ENCODE peak calls at places on chromosomes 6 and 20, in four cellular contexts. H is tibial nerve, Y is A549, L is breast epithelium. J is an unnamed sample. For H3K4me1, the result is how much of the 10 kb centered on the place peaks cover.

GRCh38 chr20:62377064-62377461 is 9.8 kb upstream of the RPS21 start:
- DNase-seq in H (no peak), Y (no peak), L (no peak), J (no peak)

GRCh38 chr20:45892049-45892816 is 1.1 kb downstream of the CTSA start:
- DNase-seq in H (no peak), Y (peak), L (no peak), J (no peak)

GRCh38 chr20:25308671-25309394 is 60.9 kb downstream of the PYGB start:
- DNase-seq in H (no peak), Y (no peak), L (no peak), J (no peak)

GRCh38 chr20:38326309-38326708 is 20.0 kb upstream of the LBP start:
- DNase-seq in H (no peak), Y (no peak), L (no peak), J (no peak)

GRCh38 chr6:138682722-138683521 is 90.6 kb upstream of the CCDC28A start:
- DNase-seq in H (no peak), Y (no peak), L (no peak), J (peak)

GRCh38 chr20:36541227-36542018 is at the start of gene MYL9:
- DNase-seq in H (peak), Y (no peak), L (peak), J (no peak)

GRCh38 chr6:143629104-143630080 is 48.4 kb upstream of the PHACTR2 start:
- DNase-seq in H (no peak), Y (no peak), L (no peak), J (no peak)

GRCh38 chr6:35491558-35492541 is 5.0 kb downstream of the TEAD3 start:
- DNase-seq in H (no peak), Y (no peak), L (no peak), J (no peak)

GRCh38 chr6:32689531-32690505 is 23.4 kb upstream of the HLA-DQB1 start:
- DNase-seq in H (no peak), Y (no peak), L (no peak), J (no peak)

GRCh38 chr20:59242714-59243626 is 57.4 kb upstream of the EDN3 start:
- DNase-seq in H (no peak), Y (no peak), L (no peak), J (no peak)

GRCh38 chr6:111580826-111581505 is 24.7 kb downstream of the TRAF3IP2 start:
- DNase-seq in H (no peak), Y (no peak), L (no peak), J (no peak)

GRCh38 chr6:73665686-73666319 is 12.0 kb upstream of the SLC17A5 start:
- DNase-seq in H (no peak), Y (no peak), L (no peak), J (no peak)

GRCh38 chr20:1298888-1299511 is 29.9 kb downstream of the SDCBP2 start:
- DNase-seq in H (no peak), Y (no peak), L (no peak), J (no peak)

GRCh38 chr6:143857651-143858050 is 6.6 kb upstream of the ZC2HC1B start:
- DNase-seq in H (no peak), Y (no peak), L (no peak), J (no peak)

GRCh38 chr6:167666571-167667203 is 160.0 kb upstream of the AFDN start:
- DNase-seq in H (no peak), Y (no peak), L (no peak), J (no peak)
- H3K27ac ChIP-seq in H (no peak), Y (no peak), L (no peak), J (no peak)

GRCh38 chr6:88614306-88614877 is 349.0 kb downstream of the RNGTT start:
- DNase-seq in H (no peak), Y (no peak), L (no peak), J (no peak)

GRCh38 chr6:88612631-88613030 is 350.8 kb downstream of the RNGTT start:
- DNase-seq in H (no peak), Y (no peak), L (no peak), J (no peak)

GRCh38 chr6:88605271-88605670 is 358.1 kb downstream of the RNGTT start:
- DNase-seq in H (no peak), Y (no peak), L (no peak), J (no peak)

GRCh38 chr6:88611721-88612120 is 351.7 kb downstream of the RNGTT start:
- DNase-seq in H (no peak), Y (no peak), L (no peak), J (no peak)

GRCh38 chr6:88609973-88610372 is 353.4 kb downstream of the RNGTT start:
- DNase-seq in H (no peak), Y (no peak), L (no peak), J (no peak)
- H3K4me1 ChIP-seq in H (under half), Y (under half), L (under half), J (under half)

DNA sequence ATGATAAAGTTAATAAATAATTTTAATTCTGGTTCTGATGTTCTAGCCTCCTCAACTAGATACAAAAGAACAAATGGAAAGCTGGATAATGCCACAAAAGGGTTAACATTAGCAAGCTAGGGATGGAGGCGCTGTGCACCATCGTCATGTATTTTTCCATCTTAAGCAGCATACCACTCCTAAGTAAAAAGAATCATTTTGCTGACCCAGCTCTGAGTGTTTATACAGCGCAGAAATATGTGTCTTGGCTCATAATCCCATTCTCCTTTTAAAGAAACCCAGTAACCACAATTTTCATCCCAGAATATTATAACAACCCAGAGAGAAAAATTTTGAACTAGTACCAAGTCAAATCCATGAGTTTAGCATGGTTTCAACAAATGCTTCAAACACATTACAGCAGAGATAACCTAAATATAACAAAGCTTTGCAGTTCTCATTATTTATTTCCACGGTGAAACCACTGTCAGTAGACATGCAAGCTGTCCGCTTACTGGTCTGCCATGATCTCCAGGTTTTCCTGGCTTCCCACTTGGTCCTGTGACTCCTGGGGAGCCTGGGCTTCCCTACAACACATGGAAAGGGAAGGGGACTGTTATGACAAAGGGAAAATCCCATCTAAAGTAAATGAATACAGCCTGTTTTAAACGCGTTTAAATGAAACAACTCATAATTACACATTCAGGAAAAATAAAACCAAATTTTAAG is 111.1 kb downstream of the COL12A1 start:
- DNase-seq in H (no peak), Y (no peak), L (no peak), J (no peak)
- TF ChIP-seq CTCF in H (no peak), Y (no peak), L (no peak), J (no peak)

DNA sequence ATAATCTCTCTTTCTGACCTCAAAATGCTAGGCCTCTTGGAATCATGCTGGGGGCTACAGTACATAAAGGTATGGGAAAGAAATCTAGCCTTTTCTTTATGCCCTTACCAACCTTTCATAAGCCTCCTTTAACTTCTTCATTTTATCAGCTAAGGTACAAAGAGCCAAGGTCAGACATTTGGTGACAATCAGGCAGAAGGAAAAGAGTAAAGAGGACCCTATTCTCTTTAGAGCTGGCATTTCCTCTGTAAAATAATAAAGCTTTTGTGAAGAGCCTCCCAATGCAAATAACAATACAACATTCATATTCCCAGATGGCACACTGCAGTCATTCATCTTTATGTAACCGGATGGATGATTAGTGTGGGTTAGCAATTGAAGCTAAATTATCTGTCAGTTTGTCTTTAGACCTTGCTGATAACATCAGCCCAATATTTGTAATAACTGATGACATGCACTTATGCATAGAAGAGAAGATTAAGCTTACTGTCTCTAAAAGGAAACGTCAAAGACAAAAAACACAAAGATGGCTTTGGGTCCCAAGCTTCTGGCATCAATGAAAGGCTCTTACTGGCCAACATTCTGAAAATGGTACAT is 163.1 kb downstream of the IBTK start:
- DNase-seq in H (no peak), Y (no peak), L (no peak), J (no peak)
- H3K27ac ChIP-seq in H (no peak), Y (no peak), L (no peak), J (no peak)

DNA sequence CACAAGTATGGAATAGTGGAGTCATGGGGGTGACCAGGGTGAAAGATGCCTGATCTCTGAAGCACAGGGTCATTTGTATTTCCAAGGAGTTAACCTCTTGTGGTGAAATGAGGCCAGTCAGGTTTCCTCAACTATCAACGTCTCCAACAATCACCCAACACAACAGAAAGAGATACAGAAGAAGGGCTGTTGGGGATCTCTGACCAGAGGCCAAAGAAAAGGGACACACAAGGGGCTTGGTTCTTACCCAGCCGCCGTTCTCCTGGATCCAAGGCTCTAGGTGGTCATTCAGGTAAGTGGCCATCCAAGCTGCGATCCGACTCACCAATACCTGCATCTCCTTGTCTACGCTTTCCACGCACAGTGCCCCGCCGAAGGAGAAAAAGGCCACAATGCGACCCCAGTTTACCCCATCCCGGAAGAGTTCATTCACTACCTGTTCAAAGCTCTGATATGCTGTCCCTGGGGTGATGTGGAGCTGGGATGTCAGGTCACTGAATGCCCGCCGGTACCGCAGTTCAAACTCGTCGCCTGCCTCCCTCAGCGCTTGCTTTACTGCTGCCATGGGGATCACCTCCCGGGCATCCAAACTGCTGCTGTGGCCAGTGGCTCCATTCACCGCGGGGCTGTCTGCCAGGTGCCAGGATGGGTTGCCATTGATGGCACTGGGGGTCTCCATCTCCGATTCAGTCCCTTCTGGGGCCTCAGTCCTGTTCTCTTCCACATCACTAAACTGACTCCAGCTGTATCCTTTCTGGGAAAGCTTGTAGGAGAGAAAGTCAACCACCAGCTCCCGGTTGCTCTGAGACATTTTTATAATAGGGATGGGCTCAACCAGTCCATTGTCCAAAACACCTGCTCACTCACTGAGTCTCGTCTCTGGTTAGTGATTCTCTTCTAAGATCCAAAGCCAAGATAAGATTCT is 998 bp downstream of the BCL2L1 start:
- DNase-seq in H (no peak), Y (no peak), L (no peak), J (no peak)
- H3K4me1 ChIP-seq in H (under half), Y (under half), L (under half), J (under half)

DNA sequence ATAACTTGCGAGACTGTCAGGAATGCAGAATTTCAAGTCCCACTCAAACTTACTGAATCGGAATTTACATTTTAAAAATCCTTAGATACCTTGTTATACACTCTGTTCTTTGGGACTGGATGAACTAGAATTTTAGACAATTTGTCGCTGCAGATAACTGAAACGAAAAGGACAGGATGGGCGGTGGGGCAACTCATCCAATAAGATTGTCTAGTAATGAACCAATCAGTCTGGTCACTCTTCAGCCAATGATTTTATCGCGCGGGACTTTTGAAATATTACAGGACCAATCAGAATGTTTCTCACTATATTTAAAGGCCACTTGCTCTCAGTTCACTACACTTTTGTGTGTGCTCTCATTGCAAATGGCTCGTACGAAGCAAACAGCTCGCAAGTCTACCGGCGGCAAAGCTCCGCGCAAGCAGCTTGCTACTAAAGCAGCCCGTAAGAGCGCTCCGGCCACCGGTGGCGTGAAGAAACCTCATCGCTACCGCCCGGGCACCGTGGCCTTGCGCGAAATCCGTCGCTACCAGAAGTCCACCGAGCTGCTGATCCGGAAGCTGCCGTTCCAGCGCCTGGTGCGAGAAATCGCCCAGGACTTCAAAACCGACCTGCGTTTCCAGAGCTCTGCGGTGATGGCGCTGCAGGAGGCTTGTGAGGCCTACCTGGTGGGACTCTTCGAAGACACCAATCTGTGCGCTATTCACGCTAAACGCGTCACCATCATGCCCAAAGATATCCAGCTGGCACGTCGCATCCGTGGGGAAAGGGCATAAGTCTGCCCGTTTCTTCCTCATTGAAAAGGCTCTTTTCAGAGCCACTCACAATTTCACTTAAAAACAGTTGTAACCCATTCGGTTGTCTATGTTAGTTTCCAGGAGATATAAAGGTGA is 41.9 kb upstream of the HFE start:
- DNase-seq in H (peak), Y (peak), L (peak), J (peak)
- TF ChIP-seq CTCF in H (no peak), Y (no peak), L (no peak), J (peak)

DNA sequence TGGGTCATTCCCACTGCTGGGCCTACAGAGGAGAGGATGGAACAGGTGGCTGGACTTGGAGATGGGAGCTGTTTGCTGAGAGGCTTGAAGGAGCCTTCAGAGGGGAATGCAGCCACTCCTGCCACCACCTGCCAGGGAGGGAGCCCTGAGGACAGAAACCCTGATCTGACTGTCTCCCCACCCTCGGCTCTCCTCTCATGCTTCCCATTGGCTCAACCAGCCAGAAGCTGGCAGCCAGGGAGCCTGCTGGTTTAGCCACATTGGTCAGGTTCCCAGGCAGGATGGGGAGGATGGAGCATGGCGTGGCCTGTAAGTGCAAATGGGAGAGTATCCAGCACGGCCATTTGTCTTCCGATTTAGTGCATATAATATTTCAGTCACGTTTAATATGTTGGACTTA is 12.8 kb downstream of the TREM1 start:
- DNase-seq in H (no peak), Y (no peak), L (no peak), J (no peak)
- H3K27ac ChIP-seq in H (no peak), Y (no peak), L (no peak), J (no peak)

DNA sequence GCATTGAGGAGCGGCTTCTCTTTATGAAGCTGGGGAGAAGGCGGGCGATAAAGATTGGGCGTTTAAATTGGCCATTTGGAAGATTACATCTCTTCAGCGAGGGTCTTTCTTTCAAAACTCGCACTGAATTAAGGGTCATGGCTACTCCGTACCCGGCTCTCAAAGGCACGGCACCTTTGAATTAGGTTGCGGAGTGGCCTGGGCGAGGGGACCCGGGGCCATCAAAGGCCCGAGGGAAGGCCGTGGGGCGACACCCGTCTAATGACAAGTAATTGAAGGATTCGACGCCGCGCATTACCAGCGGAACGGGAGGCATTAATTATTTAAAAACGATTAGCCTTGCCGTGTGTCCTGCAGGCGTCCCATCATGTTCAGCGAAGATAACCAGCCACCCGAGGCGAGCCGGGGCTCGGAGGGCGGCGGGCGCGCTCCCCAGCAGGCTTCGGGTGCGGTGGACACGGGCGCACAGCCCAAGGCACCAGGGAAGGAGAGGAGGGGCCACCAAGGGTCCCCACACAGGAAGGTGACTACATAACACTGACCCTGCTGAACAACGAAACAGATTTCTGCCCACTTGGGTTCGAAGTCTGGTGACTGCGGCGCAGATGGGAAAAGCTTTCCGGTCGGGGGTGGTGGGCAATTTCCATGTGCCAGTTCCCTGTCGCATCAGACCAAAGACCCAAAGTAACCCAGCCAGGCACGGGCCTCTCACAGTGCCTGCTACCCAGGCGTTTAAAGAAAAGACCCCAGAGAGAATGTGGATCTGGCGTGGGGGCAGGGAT is 7.4 kb downstream of the FOXA2 start:
- DNase-seq in H (no peak), Y (no peak), L (no peak), J (no peak)
- H3K4me1 ChIP-seq in H (under half), Y (half or more), L (under half), J (under half)

GRCh38 chr20:64269604-64270411 is 14.3 kb downstream of the PCMTD2 start:
- DNase-seq in H (no peak), Y (no peak), L (no peak), J (no peak)
- TF ChIP-seq CTCF in H (no peak), Y (no peak), L (no peak), J (no peak)

GRCh38 chr6:89144358-89145041 is 1.4 kb upstream of the PM20D2 start:
- DNase-seq in H (no peak), Y (no peak), L (no peak), J (no peak)

GRCh38 chr6:89145962-89146747 is at the start of gene PM20D2:
- DNase-seq in H (peak), Y (peak), L (no peak), J (peak)

GRCh38 chr6:89146748-89147715 is 1.2 kb downstream of the PM20D2 start:
- DNase-seq in H (no peak), Y (peak), L (no peak), J (peak)

GRCh38 chr6:89145461-89145961 is 344 bp upstream of the PM20D2 start:
- DNase-seq in H (no peak), Y (peak), L (no peak), J (peak)

DNA sequence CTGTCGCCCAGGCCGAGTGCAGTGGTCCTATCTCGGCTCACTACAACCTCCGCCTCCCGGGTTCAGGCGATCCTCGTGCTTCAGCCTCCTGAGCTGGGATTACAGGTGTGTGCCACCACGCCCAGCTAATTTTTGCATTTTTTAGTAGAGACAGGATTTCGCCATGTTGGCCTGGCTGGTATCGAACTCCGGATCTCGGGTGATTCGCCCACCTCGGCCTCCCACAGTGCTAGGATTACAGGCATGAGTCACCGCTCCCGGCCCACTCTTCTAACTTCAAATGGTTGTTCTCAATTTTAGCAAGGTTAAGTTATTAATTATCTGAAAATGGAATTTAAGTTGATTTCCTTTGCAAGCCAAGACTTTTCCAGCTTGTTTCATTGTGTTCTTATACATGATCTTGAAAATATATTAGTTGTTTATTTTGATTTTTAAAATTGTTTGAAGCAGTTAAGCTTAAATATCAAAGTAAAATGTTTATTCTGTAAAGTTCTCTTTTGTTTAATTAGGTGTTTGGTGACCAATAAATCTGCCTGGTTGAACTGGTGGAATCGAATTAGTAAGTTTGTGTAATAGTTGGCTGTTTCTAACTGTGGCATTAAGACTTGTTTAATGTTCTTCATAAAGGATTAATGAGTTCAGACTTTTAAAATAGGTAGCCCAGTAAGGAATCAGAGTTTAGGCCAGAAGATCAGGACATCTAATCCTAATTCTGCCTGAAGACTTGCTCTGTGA is 2.3 kb downstream of the PM20D2 start:
- DNase-seq in H (no peak), Y (no peak), L (no peak), J (no peak)
- H3K27ac ChIP-seq in H (no peak), Y (no peak), L (no peak), J (no peak)

J was measured in foreskin keratinocyte.